ENCODE peak calls at places on chromosomes 13 and 19, in six cellular contexts. V is substantia nigra, L is lower lobe of right lung, E is breast epithelium, M is fibroblast of lung, C is ovary. Y is an unnamed sample.

GRCh38 chr19:13935765-13936486 is 2.3 kb downstream of the PODNL1 start:
- DNase-seq in V (no peak), L (no peak), E (no peak), M (peak), C (no peak), Y (no peak)

GRCh38 chr19:8615022-8615421 is 4.5 kb upstream of the ADAMTS10 start:
- DNase-seq in V (no peak), L (no peak), E (no peak), M (peak), C (no peak), Y (no peak)

GRCh38 chr19:15074371-15074770 is 7.6 kb upstream of the OR1I1 start:
- DNase-seq in V (no peak), L (no peak), E (no peak), M (no peak), C (no peak), Y (no peak)

GRCh38 chr13:39047560-39047959 is 9.3 kb downstream of the NHLRC3 start:
- DNase-seq in V (no peak), L (no peak), E (no peak), M (no peak), C (no peak), Y (no peak)

GRCh38 chr13:94886191-94886590 is 173.8 kb upstream of the SOX21 start:
- DNase-seq in V (no peak), L (no peak), E (no peak), M (peak), C (no peak), Y (no peak)

GRCh38 chr13:114200673-114201005 is 21.6 kb downstream of the CFAP97D2 start:
- DNase-seq in V (no peak), L (no peak), E (no peak), M (peak), C (no peak), Y (no peak)

GRCh38 chr13:93753639-93754038 is 527.0 kb downstream of the GPC6 start:
- DNase-seq in V (no peak), L (no peak), E (no peak), M (no peak), C (no peak), Y (no peak)

GRCh38 chr19:43527860-43528622 is 1.0 kb upstream of the ETHE1 start:
- DNase-seq in V (no peak), L (no peak), E (peak), M (no peak), C (no peak), Y (peak)

GRCh38 chr13:109779876-109780516 is 6.4 kb downstream of the IRS2 start:
- DNase-seq in V (no peak), L (no peak), E (no peak), M (peak), C (no peak), Y (no peak)

GRCh38 chr13:95300625-95301134 is 571 bp downstream of the ABCC4 start:
- DNase-seq in V (peak), L (peak), E (no peak), M (peak), C (peak), Y (no peak)

GRCh38 chr13:99958402-99959126 is 13.0 kb downstream of the ZIC5 start:
- DNase-seq in V (no peak), L (no peak), E (no peak), M (no peak), C (no peak), Y (no peak)

GRCh38 chr19:2148482-2149135 is 2.8 kb downstream of the AP3D1 start:
- DNase-seq in V (no peak), L (no peak), E (no peak), M (no peak), C (no peak), Y (no peak)

GRCh38 chr19:4977299-4978174 is 8.6 kb downstream of the KDM4B start:
- DNase-seq in V (peak), L (no peak), E (no peak), M (peak), C (peak), Y (peak)

GRCh38 chr19:49142866-49143335 is 12.3 kb downstream of the HRC start:
- DNase-seq in V (peak), L (peak), E (peak), M (peak), C (peak), Y (no peak)

GRCh38 chr13:97786510-97786909 is 167.0 kb upstream of the IPO5 start:
- DNase-seq in V (no peak), L (no peak), E (no peak), M (no peak), C (no peak), Y (no peak)

GRCh38 chr19:5046339-5047039 is 77.6 kb downstream of the KDM4B start:
- DNase-seq in V (no peak), L (peak), E (peak), M (peak), C (no peak), Y (no peak)

GRCh38 chr19:52398091-52398461 is 427 bp downstream of the ZNF528 start:
- DNase-seq in V (peak), L (no peak), E (no peak), M (peak), C (no peak), Y (no peak)

GRCh38 chr19:11848594-11849263 is at the start of gene ZNF439:
- DNase-seq in V (peak), L (peak), E (peak), M (peak), C (peak), Y (peak)

DNA sequence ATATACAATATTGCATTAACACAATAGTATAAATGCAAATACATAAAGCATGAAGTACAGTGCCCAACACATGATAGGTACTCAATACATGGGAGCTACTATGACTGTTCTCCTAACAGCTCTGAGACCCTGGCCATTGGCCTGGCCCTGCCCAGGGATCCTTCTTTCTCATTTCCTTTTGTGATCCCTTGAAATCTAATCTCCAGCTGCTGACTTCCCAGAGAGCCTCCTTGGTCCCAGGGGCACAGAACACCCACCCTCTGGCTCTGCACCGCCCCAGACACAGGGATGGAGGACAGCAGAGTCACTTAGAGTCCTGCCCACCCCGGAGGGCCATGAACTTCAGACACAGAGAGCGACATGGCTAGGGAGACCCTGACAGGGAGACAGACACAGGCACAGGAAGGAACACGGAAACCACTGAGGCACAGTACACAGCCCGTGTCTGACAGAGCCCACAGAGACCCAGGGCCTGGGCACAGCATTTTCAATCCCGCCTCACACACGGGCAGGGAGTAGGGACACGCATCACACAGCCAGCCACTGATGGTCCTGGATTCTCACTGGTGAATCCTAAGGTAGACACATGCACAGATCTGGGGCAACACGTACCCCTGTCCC is 4.2 kb upstream of the SYCN start:
- DNase-seq in V (no peak), L (no peak), E (no peak), M (no peak), C (no peak), Y (no peak)
- H3K27ac ChIP-seq in V (no peak), L (no peak), E (no peak), M (no peak), C (no peak), Y (no peak)

GRCh38 chr19:58367698-58368454 is 5.3 kb upstream of the ZNF497 start:
- DNase-seq in V (no peak), L (no peak), E (no peak), M (no peak), C (no peak), Y (no peak)

GRCh38 chr19:58362272-58362994 is at the start of gene ZNF497:
- DNase-seq in V (peak), L (peak), E (peak), M (peak), C (peak), Y (peak)

GRCh38 chr19:58361900-58362271 is 665 bp downstream of the ZNF497 start:
- DNase-seq in V (no peak), L (peak), E (peak), M (no peak), C (no peak), Y (no peak)

GRCh38 chr19:58366576-58367430 is 4.3 kb upstream of the ZNF497 start:
- DNase-seq in V (no peak), L (peak), E (no peak), M (no peak), C (no peak), Y (no peak)

GRCh38 chr19:58364127-58364526 is 1.6 kb upstream of the ZNF497 start:
- DNase-seq in V (no peak), L (no peak), E (no peak), M (no peak), C (no peak), Y (no peak)
- H3K27ac ChIP-seq in V (no peak), L (no peak), E (no peak), M (no peak), C (no peak), Y (no peak)

GRCh38 chr19:18202759-18203407 is 959 bp downstream of the RAB3A start:
- DNase-seq in V (peak), L (no peak), E (no peak), M (no peak), C (peak), Y (no peak)

GRCh38 chr19:18205180-18205915 is 1.5 kb upstream of the RAB3A start:
- DNase-seq in V (peak), L (peak), E (peak), M (peak), C (peak), Y (peak)

GRCh38 chr19:18204394-18205179 is 745 bp upstream of the RAB3A start:
- DNase-seq in V (peak), L (no peak), E (no peak), M (no peak), C (peak), Y (no peak)

GRCh38 chr19:18203863-18204393 is at the start of gene RAB3A:
- DNase-seq in V (peak), L (peak), E (peak), M (peak), C (peak), Y (peak)

GRCh38 chr19:18203408-18203862 is 407 bp downstream of the RAB3A start:
- DNase-seq in V (peak), L (peak), E (peak), M (no peak), C (peak), Y (peak)
- H3K27ac ChIP-seq in V (peak), L (peak), E (peak), M (peak), C (peak), Y (peak)

DNA sequence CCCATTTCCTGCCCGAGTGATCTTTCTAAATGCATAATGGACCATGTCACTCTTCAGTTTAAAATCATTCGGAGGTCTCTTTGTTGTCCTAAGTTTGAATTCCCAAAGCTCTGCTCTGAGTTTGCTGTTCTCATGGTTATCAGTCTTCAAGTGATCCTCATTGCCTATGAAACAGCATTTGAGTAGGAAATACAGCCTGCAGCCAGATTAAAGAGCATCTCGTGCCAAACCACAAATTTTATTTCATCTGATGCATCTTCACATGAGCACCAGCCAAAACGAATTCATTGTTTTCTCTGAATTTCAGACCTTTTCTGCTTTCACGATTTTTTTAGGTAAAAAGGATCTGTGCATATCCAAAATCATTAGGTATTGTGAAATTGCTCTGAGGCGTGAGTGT is 299.6 kb downstream of the TDRD3 start:
- DNase-seq in V (no peak), L (no peak), E (no peak), M (no peak), C (no peak), Y (no peak)
- H3K27ac ChIP-seq in V (no peak), L (no peak), E (no peak), M (no peak), C (no peak), Y (no peak)

DNA sequence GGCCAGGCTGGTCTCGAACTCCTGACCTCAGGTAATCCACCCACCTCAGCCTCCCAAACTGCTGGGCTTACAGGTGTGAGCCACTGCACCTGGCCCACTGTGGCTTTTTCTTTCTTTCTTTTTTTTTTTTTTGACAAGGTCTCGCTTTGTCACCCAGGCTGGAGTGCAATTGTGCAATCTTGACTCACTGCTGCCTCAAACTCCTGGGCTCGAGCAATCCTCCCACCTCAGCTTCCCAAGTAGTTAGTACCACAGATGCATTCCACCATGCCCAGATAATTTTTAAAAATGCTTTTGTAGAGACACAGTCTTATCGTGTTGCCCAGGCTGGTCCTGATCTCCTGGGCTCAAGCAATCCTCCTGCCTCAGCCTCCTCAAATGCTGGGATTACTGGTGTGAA is 12.1 kb upstream of the FCGBP start:
- DNase-seq in V (no peak), L (no peak), E (no peak), M (no peak), C (no peak), Y (no peak)
- H3K27ac ChIP-seq in V (no peak), L (no peak), E (no peak), M (no peak), C (no peak), Y (no peak)

GRCh38 chr13:112845511-112846144 is 123.4 kb upstream of the MCF2L start:
- DNase-seq in V (no peak), L (no peak), E (no peak), M (no peak), C (no peak), Y (no peak)
- H3K27ac ChIP-seq in V (no peak), L (no peak), E (no peak), M (no peak), C (no peak), Y (no peak)

GRCh38 chr13:23610966-23611486 is 40.8 kb downstream of the TNFRSF19 start:
- DNase-seq in V (no peak), L (no peak), E (no peak), M (peak), C (no peak), Y (no peak)
- H3K27ac ChIP-seq in V (no peak), L (no peak), E (no peak), M (no peak), C (no peak), Y (peak)

GRCh38 chr19:47324502-47324901 is 7.5 kb upstream of the C5AR2 start:
- DNase-seq in V (no peak), L (peak), E (peak), M (no peak), C (no peak), Y (no peak)

GRCh38 chr19:47331490-47331889 is 485 bp upstream of the C5AR2 start:
- DNase-seq in V (no peak), L (no peak), E (no peak), M (no peak), C (no peak), Y (no peak)

GRCh38 chr19:47331931-47332547 is at the start of gene C5AR2:
- DNase-seq in V (no peak), L (no peak), E (no peak), M (no peak), C (no peak), Y (no peak)

GRCh38 chr19:47330466-47330869 is 1.5 kb upstream of the C5AR2 start:
- DNase-seq in V (no peak), L (no peak), E (no peak), M (no peak), C (no peak), Y (no peak)
- H3K27ac ChIP-seq in V (no peak), L (peak), E (peak), M (no peak), C (no peak), Y (peak)

GRCh38 chr13:72960114-72960513 is 98.7 kb upstream of the KLF5 start:
- DNase-seq in V (no peak), L (no peak), E (no peak), M (no peak), C (no peak), Y (no peak)

GRCh38 chr13:72963762-72964161 is 95.0 kb upstream of the KLF5 start:
- DNase-seq in V (no peak), L (no peak), E (no peak), M (no peak), C (no peak), Y (no peak)

GRCh38 chr13:72959643-72960042 is 99.2 kb upstream of the KLF5 start:
- DNase-seq in V (no peak), L (no peak), E (no peak), M (peak), C (no peak), Y (no peak)

GRCh38 chr13:72960541-72960940 is 98.3 kb upstream of the KLF5 start:
- DNase-seq in V (no peak), L (no peak), E (no peak), M (no peak), C (no peak), Y (no peak)
- H3K27ac ChIP-seq in V (no peak), L (no peak), E (no peak), M (no peak), C (no peak), Y (no peak)

DNA sequence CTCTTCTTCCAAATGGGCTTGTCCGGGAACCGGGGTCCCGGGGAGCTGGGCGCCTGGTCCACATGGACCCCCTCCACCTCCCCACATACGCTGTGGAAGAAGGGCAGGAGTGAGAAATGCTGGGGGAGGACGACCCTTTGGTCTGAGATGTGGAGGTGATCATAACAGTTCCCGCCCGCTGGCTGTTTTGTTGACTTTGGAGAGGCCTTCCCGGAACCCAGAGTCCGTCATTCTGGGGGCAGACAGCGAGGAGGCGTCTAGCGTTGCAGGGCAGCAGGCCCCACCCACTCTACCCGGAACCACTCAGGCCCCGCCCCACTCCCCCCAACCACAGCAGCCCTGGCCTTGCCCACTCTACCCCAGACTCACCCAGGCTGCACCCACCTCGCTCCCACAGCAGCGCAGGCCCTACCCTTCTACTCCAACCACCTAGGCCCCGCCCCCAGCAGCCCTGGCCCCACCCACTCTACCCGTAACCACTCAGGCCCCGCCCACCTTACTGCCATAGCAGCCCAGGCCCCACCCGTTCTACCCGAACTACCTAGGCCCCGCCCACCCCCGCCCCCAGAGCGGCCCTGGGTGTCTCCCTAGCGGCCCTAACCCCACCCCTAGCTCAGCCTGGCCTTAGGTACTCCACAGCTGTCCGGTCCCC is 7.1 kb downstream of the GPR108 start:
- DNase-seq in V (peak), L (peak), E (no peak), M (no peak), C (peak), Y (peak)
- H3K27ac ChIP-seq in V (peak), L (peak), E (peak), M (no peak), C (no peak), Y (no peak)

Y was measured in tibial nerve.